ENCODE peak calls at places on chromosomes 4 and X, in four cellular contexts. One of them, this sample, is unnamed.
A peak's percentile ranks its signal among the peaks of the same experiment; 100 is the strongest.

GRCh38 chrX:37976153-37976552 is 30.2 kb upstream of the SYTL5 start:
- DNase-seq in stomach: no peak
- DNase-seq in A549: no peak
- DNase-seq in transverse colon: no peak
- DNase-seq in this sample: no peak

GRCh38 chrX:16484338-16484737 is 165.6 kb upstream of the S100G start:
- DNase-seq in stomach: no peak
- DNase-seq in A549: peak; percentile 33
- DNase-seq in transverse colon: no peak
- DNase-seq in this sample: peak; percentile 23

GRCh38 chr4:142404191-142404611 is 441.9 kb downstream of the INPP4B start:
- DNase-seq in stomach: no peak
- DNase-seq in A549: peak; percentile 54
- DNase-seq in transverse colon: no peak
- DNase-seq in this sample: peak; percentile 77

GRCh38 chrX:71626576-71626975 is 8.3 kb upstream of the CXCR3 start:
- DNase-seq in stomach: peak; percentile 35
- DNase-seq in A549: no peak
- DNase-seq in transverse colon: peak; percentile 71
- DNase-seq in this sample: no peak

GRCh38 chr4:7151668-7152227 is 40.6 kb upstream of the SORCS2 start:
- DNase-seq in stomach: no peak
- DNase-seq in A549: no peak
- DNase-seq in transverse colon: no peak
- DNase-seq in this sample: no peak

GRCh38 chrX:110276778-110277177 is 41.1 kb downstream of the AMMECR1 start:
- DNase-seq in stomach: no peak
- DNase-seq in A549: no peak
- DNase-seq in transverse colon: no peak
- DNase-seq in this sample: no peak

GRCh38 chrX:23373129-23373804 is 38.6 kb downstream of the PTCHD1 start:
- DNase-seq in stomach: no peak
- DNase-seq in A549: peak; percentile 3
- DNase-seq in transverse colon: no peak
- DNase-seq in this sample: no peak

GRCh38 chrX:9184231-9184630 is 150.3 kb upstream of the FAM9B start:
- DNase-seq in stomach: no peak
- DNase-seq in A549: no peak
- DNase-seq in transverse colon: no peak
- DNase-seq in this sample: no peak

GRCh38 chr4:38082424-38083374 is 122.5 kb downstream of the PTTG2 start:
- DNase-seq in stomach: no peak
- DNase-seq in A549: no peak
- DNase-seq in transverse colon: no peak
- DNase-seq in this sample: no peak

GRCh38 chr4:169243808-169244207 is 26.9 kb downstream of the SH3RF1 start:
- DNase-seq in stomach: no peak
- DNase-seq in A549: peak; percentile 32
- DNase-seq in transverse colon: no peak
- DNase-seq in this sample: no peak

GRCh38 chrX:72041901-72042859 is 89.5 kb downstream of the RTL5 start:
- DNase-seq in stomach: no peak
- DNase-seq in A549: no peak
- DNase-seq in transverse colon: no peak
- DNase-seq in this sample: no peak

GRCh38 chrX:15056044-15056443 is 182.8 kb downstream of the MOSPD2 start:
- DNase-seq in stomach: no peak
- DNase-seq in A549: no peak
- DNase-seq in transverse colon: no peak
- DNase-seq in this sample: no peak

GRCh38 chr4:170772429-170772828 is 682.7 kb upstream of the AADAT start:
- DNase-seq in stomach: no peak
- DNase-seq in A549: no peak
- DNase-seq in transverse colon: no peak
- DNase-seq in this sample: no peak

GRCh38 chr4:170775851-170776250 is 686.1 kb upstream of the AADAT start:
- DNase-seq in stomach: no peak
- DNase-seq in A549: no peak
- DNase-seq in transverse colon: no peak
- DNase-seq in this sample: no peak

GRCh38 chr4:170776983-170777382 is 687.2 kb upstream of the AADAT start:
- DNase-seq in stomach: no peak
- DNase-seq in A549: no peak
- DNase-seq in transverse colon: no peak
- DNase-seq in this sample: no peak

GRCh38 chr4:170777663-170778062 is 687.9 kb upstream of the AADAT start:
- DNase-seq in stomach: no peak
- DNase-seq in A549: no peak
- DNase-seq in transverse colon: no peak
- DNase-seq in this sample: no peak

DNA sequence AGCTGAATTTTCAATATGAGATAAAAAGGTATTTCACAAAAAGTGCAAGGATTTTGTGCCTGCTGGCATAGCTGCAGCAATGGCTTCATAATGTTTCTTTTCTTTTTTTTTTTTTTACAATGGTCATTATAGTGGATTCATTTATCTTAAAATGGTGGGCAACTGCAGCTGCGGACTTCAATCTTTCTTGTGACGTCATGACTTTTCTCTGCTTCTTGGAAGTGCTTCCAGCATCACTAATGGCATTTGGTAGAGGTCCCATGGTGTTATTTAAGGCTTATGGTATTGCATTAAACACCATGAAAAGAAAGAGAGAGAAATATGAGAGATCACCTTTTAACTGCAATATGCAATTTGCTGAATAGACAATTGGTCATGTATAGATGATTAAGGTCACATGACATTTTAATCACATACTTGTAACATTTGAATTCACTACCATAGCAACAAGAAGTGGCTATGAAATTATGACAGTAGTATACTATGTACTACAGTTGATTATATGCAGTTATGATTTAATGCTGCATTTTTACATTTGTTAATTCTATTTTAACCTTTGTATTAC is 684.0 kb upstream of the AADAT start:
- DNase-seq in stomach: no peak
- DNase-seq in A549: no peak
- DNase-seq in transverse colon: no peak
- DNase-seq in this sample: no peak
- TF ChIP-seq POLR2A in stomach: no peak
- TF ChIP-seq POLR2A in A549: no peak
- TF ChIP-seq POLR2A in transverse colon: no peak
- TF ChIP-seq POLR2A in this sample: no peak

DNA sequence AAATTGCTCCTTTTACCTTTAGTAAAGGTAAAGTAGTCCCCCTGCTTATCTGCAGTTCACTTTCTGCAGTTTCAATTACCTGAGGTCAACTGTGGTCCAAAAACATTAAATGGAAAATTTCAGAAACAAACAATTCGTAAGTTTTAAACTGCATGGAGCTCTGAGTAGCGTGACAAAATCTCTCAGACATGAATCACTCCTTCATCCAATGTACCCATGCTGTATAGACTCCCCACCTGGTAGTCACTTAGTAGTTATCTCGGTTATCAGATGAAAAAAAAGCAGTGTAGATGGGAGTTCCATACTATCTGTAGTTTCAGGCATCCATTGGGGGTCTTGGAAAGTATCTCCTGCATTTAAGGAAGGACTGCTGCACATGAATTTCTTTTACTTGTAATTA is 7.7 kb downstream of the UNC5C start:
- DNase-seq in stomach: no peak
- DNase-seq in A549: no peak
- DNase-seq in transverse colon: no peak
- DNase-seq in this sample: no peak
- H3K4me3 ChIP-seq in stomach: no peak overlapping the region
- H3K4me3 ChIP-seq in A549: no peak overlapping the region
- H3K4me3 ChIP-seq in transverse colon: no peak overlapping the region
- H3K4me3 ChIP-seq in this sample: no peak overlapping the region

GRCh38 chr4:26861434-26862186 is 969 bp downstream of the STIM2 start:
- DNase-seq in stomach: peak; percentile 76
- DNase-seq in A549: peak; percentile 41
- DNase-seq in transverse colon: peak; percentile 82
- DNase-seq in this sample: peak; percentile 76
- TF ChIP-seq POLR2A in stomach: no peak
- TF ChIP-seq POLR2A in A549: no peak
- TF ChIP-seq POLR2A in transverse colon: peak; percentile 63
- TF ChIP-seq POLR2A in this sample: peak; percentile 53

GRCh38 chr4:41070516-41071281 is 143.6 kb downstream of the APBB2 start:
- DNase-seq in stomach: no peak
- DNase-seq in A549: no peak
- DNase-seq in transverse colon: no peak
- DNase-seq in this sample: no peak
- H3K4me3 ChIP-seq in stomach: no peak overlapping the region
- H3K4me3 ChIP-seq in A549: no peak overlapping the region
- H3K4me3 ChIP-seq in transverse colon: no peak overlapping the region
- H3K4me3 ChIP-seq in this sample: no peak overlapping the region

This sample was measured in adrenal gland.